ENCODE peak calls at places on chromosomes 3 and 15, in five cellular contexts. V is astrocyte, J is mesothelial cell of epicardium, Y is OCI-LY7, F is AG10803. A is an unnamed sample.

GRCh38 chr15:48374472-48374871 is 43.2 kb downstream of the DUT start:
- DNase-seq in V (peak; percentile 81), J (no peak), Y (no peak), F (no peak), A (no peak)

GRCh38 chr3:123448503-123449091 is at the start of gene ADCY5:
- DNase-seq in V (no peak), J (no peak), Y (no peak), F (no peak), A (no peak)

GRCh38 chr15:67907175-67907723 is 67.4 kb upstream of the RNU6-1 start:
- DNase-seq in V (no peak), J (no peak), Y (no peak), F (no peak), A (no peak)

GRCh38 chr3:149751551-149751950 is 738 bp downstream of the COMMD2 start:
- DNase-seq in V (no peak), J (no peak), Y (peak; percentile 7), F (no peak), A (no peak)

GRCh38 chr15:40310001-40310959 is 2.5 kb upstream of the PLCB2 start:
- DNase-seq in V (no peak), J (no peak), Y (peak; percentile 60), F (no peak), A (no peak)

GRCh38 chr3:154421067-154421466 is 8.9 kb downstream of the GPR149 start:
- DNase-seq in V (no peak), J (no peak), Y (peak; percentile 2), F (no peak), A (no peak)

GRCh38 chr15:96947830-96948229 is 617.3 kb downstream of the NR2F2 start:
- DNase-seq in V (no peak), J (no peak), Y (no peak), F (no peak), A (no peak)

GRCh38 chr3:55169608-55170010 is 241.8 kb upstream of the LRTM1 start:
- DNase-seq in V (peak; percentile 100), J (no peak), Y (no peak), F (peak; percentile 100), A (peak; percentile 100)

GRCh38 chr15:69082556-69082955 is 68.1 kb downstream of the NOX5 start:
- DNase-seq in V (peak; percentile 8), J (no peak), Y (no peak), F (no peak), A (no peak)

GRCh38 chr3:163071684-163072083 is 1575.1 kb downstream of the OTOL1 start:
- DNase-seq in V (peak; percentile 13), J (no peak), Y (no peak), F (no peak), A (no peak)

GRCh38 chr15:48373855-48374421 is 42.7 kb downstream of the DUT start:
- DNase-seq in V (peak; percentile 97), J (no peak), Y (no peak), F (peak; percentile 78), A (no peak)

GRCh38 chr15:49062900-49063299 is 16.7 kb upstream of the SECISBP2L start:
- DNase-seq in V (no peak), J (no peak), Y (no peak), F (no peak), A (no peak)

GRCh38 chr15:85751731-85752421 is 42.8 kb downstream of the KLHL25 start:
- DNase-seq in V (no peak), J (no peak), Y (no peak), F (no peak), A (no peak)

GRCh38 chr15:75840659-75841058 is 2.6 kb upstream of the UBE2Q2 start:
- DNase-seq in V (peak; percentile 63), J (no peak), Y (no peak), F (peak; percentile 72), A (no peak)

GRCh38 chr3:167723025-167723512 is 11.6 kb downstream of the PDCD10 start:
- DNase-seq in V (no peak), J (no peak), Y (no peak), F (no peak), A (no peak)

GRCh38 chr3:103295974-103296570 is 861.3 kb downstream of the ZPLD1 start:
- DNase-seq in V (peak; percentile 23), J (no peak), Y (peak; percentile 15), F (peak; percentile 15), A (no peak)
- TF ChIP-seq CTCF in V (peak; percentile 36), J (no peak), Y (peak; percentile 74), F (peak; percentile 37), A (peak; percentile 39)

GRCh38 chr3:129162729-129163579 is 2.1 kb upstream of the ISY1 start:
- DNase-seq in V (no peak), J (no peak), Y (peak; percentile 46), F (no peak), A (no peak)
- TF ChIP-seq CTCF in V (no peak), J (no peak), Y (peak; percentile 70), F (peak; percentile 34), A (peak; percentile 45)

GRCh38 chr3:179929091-179929529 is 107.6 kb downstream of the PEX5L start:
- DNase-seq in V (peak; percentile 41), J (no peak), Y (peak; percentile 68), F (peak; percentile 66), A (peak; percentile 36)
- TF ChIP-seq CTCF in V (peak; percentile 80), J (peak; percentile 69), Y (peak; percentile 99), F (peak; percentile 92), A (peak; percentile 91)

DNA sequence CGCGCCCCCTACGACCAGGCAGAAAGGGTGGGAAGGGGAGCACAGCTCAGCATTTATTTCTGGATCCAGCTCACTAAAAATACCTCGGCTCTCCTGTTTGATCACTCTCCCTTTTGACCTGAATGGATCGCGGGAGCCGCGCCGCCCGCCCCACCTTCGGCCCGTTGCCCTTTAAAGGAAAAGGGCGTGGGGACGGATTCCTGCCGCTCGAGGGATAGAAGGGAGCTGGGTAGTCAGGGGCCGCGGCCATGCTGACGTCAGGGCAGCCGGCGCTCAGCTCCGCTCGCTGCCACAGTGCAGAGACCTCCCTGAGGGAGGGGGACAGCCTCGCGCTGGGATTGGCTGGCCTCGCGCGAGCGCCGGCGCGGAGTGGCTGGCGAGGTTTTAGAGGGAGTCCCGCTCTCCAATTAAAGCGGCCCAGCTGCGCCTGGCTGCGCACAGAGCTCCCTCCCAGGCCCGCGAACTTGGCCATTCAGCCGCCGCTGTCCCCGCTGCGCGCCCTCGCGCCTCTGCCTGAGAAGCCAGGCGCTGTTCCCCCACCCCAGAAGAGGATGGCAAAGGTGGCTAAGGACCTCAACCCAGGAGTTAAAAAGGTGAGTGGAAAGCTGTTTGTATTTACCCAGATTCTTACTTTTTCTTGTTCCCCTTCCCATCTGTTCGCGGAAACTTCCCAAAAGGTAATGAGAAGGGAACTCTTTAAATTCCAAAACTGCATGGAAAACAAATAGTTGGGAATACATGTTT is at the start of gene LMCD1:
- DNase-seq in V (peak; percentile 95), J (peak; percentile 86), Y (peak; percentile 56), F (peak; percentile 98), A (peak; percentile 89)
- TF ChIP-seq CTCF in V (no peak), J (no peak), Y (no peak), F (peak; percentile 36), A (peak; percentile 38)

GRCh38 chr15:71138473-71138872 is 23.2 kb downstream of the THSD4 start:
- DNase-seq in V (no peak), J (no peak), Y (no peak), F (no peak), A (no peak)

GRCh38 chr15:71141572-71141971 is 26.3 kb downstream of the THSD4 start:
- DNase-seq in V (no peak), J (no peak), Y (no peak), F (no peak), A (no peak)

GRCh38 chr15:71137138-71137518 is 21.9 kb downstream of the THSD4 start:
- DNase-seq in V (no peak), J (no peak), Y (no peak), F (no peak), A (no peak)

GRCh38 chr15:71136159-71137137 is 21.2 kb downstream of the THSD4 start:
- DNase-seq in V (peak; percentile 83), J (no peak), Y (no peak), F (peak; percentile 72), A (peak; percentile 70)

GRCh38 chr15:71139264-71139663 is 24.0 kb downstream of the THSD4 start:
- DNase-seq in V (no peak), J (no peak), Y (no peak), F (no peak), A (no peak)
- TF ChIP-seq CTCF in V (no peak), J (no peak), Y (no peak), F (no peak), A (no peak)

DNA sequence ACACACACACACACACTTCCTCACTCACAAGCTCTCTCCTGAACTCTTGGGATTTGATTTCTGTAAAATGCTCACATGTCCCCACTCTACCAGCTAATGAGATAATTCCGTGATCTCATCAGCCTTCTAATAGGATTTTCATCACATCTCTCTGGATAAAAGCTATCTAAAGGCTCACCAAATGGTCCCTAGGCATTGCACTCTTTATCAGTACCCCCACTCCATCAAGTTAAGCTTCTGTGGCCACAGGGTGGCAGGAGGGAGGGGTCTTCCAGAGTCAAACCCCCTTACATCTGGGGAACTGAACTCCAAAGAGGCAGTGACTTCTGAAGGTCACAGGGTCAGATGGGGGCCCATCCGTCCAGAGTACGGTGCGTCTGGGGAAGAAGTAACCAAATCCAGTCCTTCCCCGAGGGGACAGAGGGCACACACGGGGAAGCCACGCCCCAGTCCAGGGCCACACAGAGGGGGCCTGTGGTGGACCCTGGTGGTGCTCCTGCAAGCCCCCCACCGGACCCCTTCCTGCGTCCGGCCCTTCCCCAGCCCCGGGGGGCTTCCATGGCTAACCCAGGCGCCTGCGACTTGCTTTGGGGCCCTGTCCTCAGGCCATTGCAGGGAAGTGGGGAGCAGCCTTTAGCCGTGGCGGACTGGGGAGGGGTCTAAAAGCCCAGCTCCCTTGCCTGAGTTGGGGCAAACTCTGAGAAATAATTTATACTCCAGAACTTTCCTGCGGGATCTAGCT is 25.5 kb downstream of the CPN2 start:
- DNase-seq in V (no peak), J (no peak), Y (no peak), F (no peak), A (no peak)
- TF ChIP-seq CTCF in V (no peak), J (no peak), Y (no peak), F (no peak), A (no peak)

GRCh38 chr3:50978991-50979667 is 304.4 kb downstream of the DOCK3 start:
- DNase-seq in V (no peak), J (no peak), Y (no peak), F (no peak), A (no peak)
- TF ChIP-seq CTCF in V (no peak), J (no peak), Y (peak; percentile 50), F (no peak), A (no peak)

GRCh38 chr15:81107889-81108288 is 26.2 kb upstream of the CFAP161 start:
- DNase-seq in V (no peak), J (no peak), Y (no peak), F (no peak), A (no peak)

GRCh38 chr15:81111018-81111417 is 23.1 kb upstream of the CFAP161 start:
- DNase-seq in V (no peak), J (no peak), Y (no peak), F (no peak), A (no peak)

GRCh38 chr15:81106560-81106959 is 27.5 kb upstream of the CFAP161 start:
- DNase-seq in V (peak; percentile 64), J (no peak), Y (peak; percentile 54), F (peak; percentile 88), A (peak; percentile 63)

GRCh38 chr15:81105521-81105920 is 28.5 kb upstream of the CFAP161 start:
- DNase-seq in V (no peak), J (no peak), Y (no peak), F (peak; percentile 53), A (no peak)

DNA sequence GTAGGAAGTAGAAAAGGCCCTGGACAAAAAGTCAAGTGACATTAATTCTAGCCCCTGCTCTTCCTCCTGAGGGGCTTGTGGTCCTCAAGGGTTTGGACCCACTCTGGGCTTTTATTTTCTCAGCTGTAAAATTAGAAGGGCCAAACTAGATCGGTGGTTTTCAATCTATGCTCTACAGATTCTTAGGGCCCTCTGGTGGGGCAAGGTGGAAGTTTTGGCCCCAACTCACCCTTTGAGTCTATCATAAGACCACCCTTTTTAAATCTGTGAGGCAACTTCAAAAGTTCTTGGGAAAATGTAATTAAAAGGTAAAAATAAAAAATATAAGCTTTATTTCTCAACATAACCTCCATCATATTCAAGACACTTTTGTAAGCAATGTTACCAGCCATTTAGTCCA is 25.6 kb upstream of the CFAP161 start:
- DNase-seq in V (no peak), J (no peak), Y (peak; percentile 38), F (no peak), A (no peak)
- TF ChIP-seq CTCF in V (peak; percentile 36), J (peak; percentile 57), Y (peak; percentile 81), F (peak; percentile 53), A (peak; percentile 53)